ENCODE peak calls at places on chromosomes 1 and 21, in six cellular contexts. D, F, J, K, S and Y are unnamed samples.
A peak's percentile ranks its signal among the peaks of the same experiment; 100 is the strongest.

GRCh38 chr1:118185083-118185899 is at the start of gene SPAG17:
- DNase-seq in D (peak; percentile 5), F (no peak), J (peak; percentile 84), K (peak; percentile 98), S (peak; percentile 41), Y (peak; percentile 40)

GRCh38 chr1:12220890-12221289 is 8.9 kb upstream of the VPS13D start:
- DNase-seq in D (no peak), F (no peak), J (no peak), K (no peak), S (no peak), Y (no peak)

GRCh38 chr1:9321986-9322715 is 29.5 kb downstream of the SPSB1 start:
- DNase-seq in D (no peak), F (no peak), J (no peak), K (no peak), S (no peak), Y (no peak)

GRCh38 chr21:20822559-20823133 is 175.6 kb upstream of the NCAM2 start:
- DNase-seq in D (no peak), F (no peak), J (peak; percentile 40), K (peak; percentile 62), S (no peak), Y (no peak)

GRCh38 chr1:171160611-171161354 is 24.3 kb upstream of the FMO2 start:
- DNase-seq in D (no peak), F (no peak), J (no peak), K (no peak), S (no peak), Y (no peak)

GRCh38 chr21:29334717-29335428 is 36.2 kb downstream of the BACH1 start:
- DNase-seq in D (no peak), F (no peak), J (no peak), K (no peak), S (peak; percentile 59), Y (peak; percentile 92)

GRCh38 chr21:32514275-32515055 is 70.9 kb downstream of the TCP10L start:
- DNase-seq in D (no peak), F (no peak), J (no peak), K (no peak), S (no peak), Y (no peak)

GRCh38 chr1:230047114-230047865 is 19.7 kb upstream of the GALNT2 start:
- DNase-seq in D (peak; percentile 74), F (no peak), J (no peak), K (peak; percentile 60), S (no peak), Y (no peak)

GRCh38 chr1:92804721-92805169 is 19.8 kb upstream of the EVI5 start:
- DNase-seq in D (peak; percentile 92), F (peak; percentile 84), J (no peak), K (peak; percentile 23), S (peak; percentile 88), Y (peak; percentile 89)

GRCh38 chr1:72282271-72282656 is at the start of gene NEGR1:
- DNase-seq in D (peak; percentile 50), F (no peak), J (peak; percentile 55), K (peak; percentile 63), S (peak; percentile 78), Y (peak; percentile 78)

GRCh38 chr21:45282283-45283018 is 5.2 kb downstream of the POFUT2 start:
- DNase-seq in D (no peak), F (no peak), J (no peak), K (no peak), S (no peak), Y (no peak)

GRCh38 chr1:57019240-57019805 is 53.5 kb upstream of the C8B start:
- DNase-seq in D (no peak), F (no peak), J (no peak), K (no peak), S (no peak), Y (no peak)

GRCh38 chr1:86636898-86637297 is 67.5 kb upstream of the SH3GLB1 start:
- DNase-seq in D (peak; percentile 92), F (no peak), J (no peak), K (no peak), S (no peak), Y (no peak)

GRCh38 chr1:18829671-18830070 is 29.8 kb downstream of the TAS1R2 start:
- DNase-seq in D (no peak), F (no peak), J (no peak), K (no peak), S (no peak), Y (no peak)

GRCh38 chr1:153728305-153729066 is 636 bp downstream of the INTS3 start:
- DNase-seq in D (peak; percentile 9), F (no peak), J (no peak), K (peak; percentile 79), S (peak; percentile 54), Y (peak; percentile 36)

GRCh38 chr1:84996846-84997666 is at the start of gene MCOLN2:
- DNase-seq in D (peak; percentile 37), F (no peak), J (peak; percentile 61), K (peak; percentile 86), S (peak; percentile 7), Y (no peak)

GRCh38 chr21:40243676-40244075 is 376.4 kb downstream of the PCP4 start:
- DNase-seq in D (no peak), F (no peak), J (no peak), K (no peak), S (no peak), Y (no peak)

GRCh38 chr1:41846595-41846994 is 72.1 kb downstream of the HIVEP3 start:
- DNase-seq in D (peak; percentile 44), F (no peak), J (no peak), K (no peak), S (peak; percentile 65), Y (peak; percentile 47)

GRCh38 chr1:42335050-42335808 is at the start of gene FOXJ3:
- DNase-seq in D (peak; percentile 94), F (peak; percentile 46), J (peak; percentile 96), K (peak; percentile 97), S (peak; percentile 98), Y (peak; percentile 95)

GRCh38 chr1:231634302-231635013 is 7.9 kb downstream of the DISC1 start:
- DNase-seq in D (no peak), F (no peak), J (no peak), K (no peak), S (no peak), Y (no peak)

GRCh38 chr1:32612189-32612881 is 38.0 kb downstream of the ZBTB8OS start:
- DNase-seq in D (peak; percentile 73), F (peak; percentile 25), J (peak; percentile 71), K (peak; percentile 91), S (peak; percentile 77), Y (peak; percentile 71)

GRCh38 chr21:32189688-32190483 is 89.0 kb downstream of the MIS18A start:
- DNase-seq in D (no peak), F (no peak), J (no peak), K (no peak), S (no peak), Y (no peak)

GRCh38 chr1:204077979-204078696 is 5.2 kb downstream of the SOX13 start:
- DNase-seq in D (peak; percentile 33), F (no peak), J (peak; percentile 65), K (peak; percentile 83), S (no peak), Y (no peak)

GRCh38 chr1:204081156-204081790 is 8.4 kb downstream of the SOX13 start:
- DNase-seq in D (no peak), F (no peak), J (no peak), K (no peak), S (no peak), Y (no peak)

GRCh38 chr1:204079608-204079999 is 6.7 kb downstream of the SOX13 start:
- DNase-seq in D (no peak), F (no peak), J (no peak), K (no peak), S (no peak), Y (no peak)

GRCh38 chr1:204081791-204082513 is 9.0 kb downstream of the SOX13 start:
- DNase-seq in D (no peak), F (no peak), J (no peak), K (no peak), S (no peak), Y (no peak)

DNA sequence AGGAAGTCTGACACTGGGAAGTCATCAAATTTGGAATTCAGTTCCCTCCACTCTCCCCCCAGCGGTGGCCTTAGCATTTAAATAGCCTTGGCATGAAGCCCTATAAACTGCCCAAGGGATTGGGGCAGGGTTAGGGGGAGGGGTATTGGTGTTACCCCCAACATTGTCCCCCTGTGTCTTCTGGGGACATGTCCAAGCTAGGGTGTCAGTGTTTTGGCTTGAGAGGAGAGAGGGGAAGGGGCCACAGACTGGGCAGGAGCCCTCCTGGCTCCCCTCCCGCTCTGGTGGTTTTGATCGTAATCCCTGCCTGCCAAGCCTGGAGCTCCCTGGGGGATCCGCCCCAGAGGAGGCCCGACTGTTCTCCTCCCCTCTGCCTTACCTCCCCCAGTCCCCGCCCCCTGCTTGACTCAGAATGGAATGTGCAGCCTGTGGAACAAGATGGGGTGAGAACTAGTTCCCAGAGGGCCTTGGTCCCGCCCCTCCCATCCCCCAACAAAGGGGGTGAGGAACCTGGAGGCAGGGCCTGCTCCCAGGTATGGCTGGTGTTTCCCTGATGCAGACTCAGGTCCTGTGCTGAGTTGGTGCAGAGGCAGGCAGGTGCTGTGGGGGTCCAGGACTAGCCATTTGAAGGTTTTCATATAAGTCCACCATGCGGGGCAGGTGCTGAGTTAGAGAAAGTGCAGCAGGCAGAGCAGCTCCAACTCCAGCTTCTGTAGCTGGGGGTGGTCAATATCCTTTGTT is 7.4 kb downstream of the SOX13 start:
- DNase-seq in D (peak; percentile 90), F (no peak), J (peak; percentile 81), K (peak; percentile 94), S (peak; percentile 89), Y (peak; percentile 87)
- H3K4me3 ChIP-seq in D (no peak overlapping the region), F (no peak overlapping the region), J (no peak overlapping the region), K (no peak overlapping the region), S (no peak overlapping the region), Y (no peak overlapping the region)

DNA sequence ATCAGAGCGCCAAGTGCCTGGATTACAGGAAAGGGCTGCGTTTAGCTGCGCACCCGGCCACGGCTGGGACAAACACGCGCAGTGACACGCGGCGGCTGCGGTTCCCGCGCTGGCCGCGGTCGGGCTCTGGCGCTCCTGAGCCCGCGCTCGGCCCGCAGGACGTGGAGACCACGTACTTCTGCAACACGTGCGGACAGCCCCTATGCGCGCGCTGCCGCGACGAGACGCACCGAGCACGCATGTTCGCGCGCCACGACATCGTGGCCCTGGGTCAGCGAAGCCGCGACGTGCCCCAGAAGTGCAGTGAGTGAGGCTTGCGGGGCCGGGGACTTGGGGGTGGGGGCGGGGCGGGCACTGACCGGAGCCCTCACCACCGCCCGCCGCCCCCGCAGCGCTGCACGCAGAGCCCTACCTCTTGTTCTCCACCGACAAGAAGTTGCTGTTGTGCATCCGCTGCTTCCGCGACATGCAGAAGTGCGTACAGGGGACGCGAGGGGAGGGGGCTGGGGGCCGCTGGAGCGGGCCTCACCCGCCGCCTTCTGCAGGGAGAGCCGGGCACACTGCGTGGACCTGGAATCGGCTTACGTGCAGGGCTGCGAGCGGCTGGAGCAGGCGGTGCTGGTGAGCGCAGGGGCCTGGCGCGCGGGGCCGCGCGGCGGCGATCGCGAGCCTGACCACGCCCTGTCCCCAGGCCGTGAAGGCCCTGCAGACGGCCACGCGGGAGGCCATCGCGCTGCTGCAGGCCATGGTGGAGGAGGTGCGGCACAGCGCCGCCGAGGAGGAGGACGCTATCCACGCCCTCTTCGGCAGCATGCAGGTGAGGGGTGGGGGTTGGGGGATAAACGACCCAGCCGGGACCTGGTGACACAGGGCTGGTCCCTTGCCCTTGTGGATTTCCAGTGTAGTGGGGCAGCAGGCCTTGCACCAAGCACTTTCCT is 3.1 kb downstream of the RNF207 start:
- DNase-seq in D (no peak), F (no peak), J (peak; percentile 37), K (peak; percentile 82), S (peak; percentile 55), Y (peak; percentile 26)
- H3K4me3 ChIP-seq in D (no peak overlapping the region), F (peak overlapping the region; percentile 21), J (peak overlapping the region; percentile 43), K (peak overlapping the region; percentile 46), S (peak overlapping the region; percentile 48), Y (peak overlapping the region; percentile 35)

GRCh38 chr1:159492575-159493323 is 43.1 kb downstream of the OR10J5 start:
- DNase-seq in D (no peak), F (no peak), J (no peak), K (no peak), S (peak; percentile 53), Y (peak; percentile 51)
- H3K4me3 ChIP-seq in D (no peak overlapping the region), F (no peak overlapping the region), J (no peak overlapping the region), K (no peak overlapping the region), S (no peak overlapping the region), Y (no peak overlapping the region)

GRCh38 chr1:27216466-27216865 is 18.0 kb upstream of the WDTC1 start:
- DNase-seq in D (no peak), F (no peak), J (no peak), K (no peak), S (no peak), Y (no peak)
- H3K4me3 ChIP-seq in D (no peak overlapping the region), F (no peak overlapping the region), J (no peak overlapping the region), K (no peak overlapping the region), S (no peak overlapping the region), Y (no peak overlapping the region)